ENCODE peak calls at places on chromosomes 1 and 21, in five cellular contexts. H is endothelial cell of umbilical vein, N is DMS153, D is memory B cell, S is cardiac muscle cell. X is an unnamed sample.

GRCh38 chr1:42777860-42778259 is 6.9 kb upstream of the TMEM269 start:
- DNase-seq in D (no peak), H (peak; percentile 54), S (peak; percentile 49), N (peak; percentile 19), X (no peak)

GRCh38 chr1:20366766-20367602 is 76.3 kb downstream of the VWA5B1 start:
- DNase-seq in N (peak; percentile 42), S (peak; percentile 53), H (peak; percentile 18), D (no peak), X (no peak)

GRCh38 chr21:46100020-46100419 is 2.1 kb downstream of the COL6A2 start:
- DNase-seq in N (no peak), D (no peak), S (no peak), H (no peak), X (no peak)

GRCh38 chr1:87121732-87122163 is 206.9 kb upstream of the LMO4 start:
- DNase-seq in N (no peak), H (no peak), D (no peak), S (no peak), X (no peak)

GRCh38 chr1:115166531-115167091 is 77.3 kb upstream of the TSPAN2 start:
- DNase-seq in N (no peak), D (no peak), H (peak; percentile 39), S (no peak), X (no peak)

GRCh38 chr1:20031836-20032235 is 38.2 kb upstream of the PLA2G5 start:
- DNase-seq in H (no peak), N (no peak), D (no peak), S (no peak), X (no peak)

GRCh38 chr1:28365864-28366263 is 3.7 kb upstream of the PHACTR4 start:
- DNase-seq in S (no peak), N (peak; percentile 83), H (no peak), D (no peak), X (no peak)

GRCh38 chr1:239979469-239979868 is 112.2 kb upstream of the FMN2 start:
- DNase-seq in S (no peak), N (no peak), H (no peak), D (no peak), X (no peak)

GRCh38 chr1:9730096-9730901 is 78.8 kb downstream of the PIK3CD start:
- DNase-seq in N (no peak), H (no peak), S (no peak), D (no peak), X (no peak)

GRCh38 chr1:22104074-22104473 is 38.8 kb downstream of the WNT4 start:
- DNase-seq in N (no peak), H (no peak), S (no peak), D (no peak), X (no peak)

GRCh38 chr1:212077028-212077427 is 41.5 kb downstream of the DTL start:
- DNase-seq in N (no peak), H (peak; percentile 18), D (no peak), S (no peak), X (no peak)

GRCh38 chr21:44949161-44950015 is 9.6 kb downstream of the SLX9 start:
- DNase-seq in S (peak; percentile 90), D (peak; percentile 80), N (no peak), H (peak; percentile 54), X (peak; percentile 68)

GRCh38 chr21:33332143-33332542 is 7.4 kb downstream of the IFNAR1 start:
- DNase-seq in S (no peak), N (no peak), D (no peak), H (no peak), X (no peak)

GRCh38 chr1:86704972-86705632 is 726 bp downstream of the SH3GLB1 start:
- DNase-seq in S (peak; percentile 61), D (peak; percentile 21), N (peak; percentile 29), H (peak; percentile 79), X (no peak)

GRCh38 chr1:226586650-226587443 is 38.3 kb downstream of the STUM start:
- DNase-seq in H (no peak), S (no peak), D (no peak), N (no peak), X (no peak)

GRCh38 chr1:109290998-109291397 is 8.1 kb upstream of the PSRC1 start:
- DNase-seq in N (no peak), S (peak; percentile 74), H (no peak), D (no peak), X (no peak)

GRCh38 chr21:28538987-28539622 is 453.6 kb downstream of the LTN1 start:
- DNase-seq in D (no peak), H (peak; percentile 88), N (no peak), S (no peak), X (no peak)

GRCh38 chr1:110070282-110070967 is at the start of gene ALX3:
- DNase-seq in S (peak; percentile 18), H (no peak), D (no peak), N (no peak), X (no peak)

GRCh38 chr1:19665456-19666138 is 922 bp downstream of the HTR6 start:
- DNase-seq in H (no peak), S (no peak), N (no peak), D (no peak), X (no peak)

GRCh38 chr1:177825276-177825903 is 144.5 kb downstream of the SEC16B start:
- DNase-seq in D (no peak), H (no peak), N (no peak), S (no peak), X (no peak)

GRCh38 chr1:98963359-98963758 is 41.3 kb downstream of the PLPPR5 start:
- DNase-seq in H (no peak), D (no peak), N (no peak), S (no peak), X (no peak)

GRCh38 chr21:15061284-15061683 is 3.5 kb downstream of the NRIP1 start:
- DNase-seq in D (no peak), S (no peak), H (peak; percentile 26), N (no peak), X (no peak)

GRCh38 chr1:231507476-231508355 is 20.8 kb upstream of the TSNAX start:
- DNase-seq in D (no peak), S (no peak), H (no peak), N (no peak), X (no peak)

GRCh38 chr1:3349161-3349967 is 105.1 kb upstream of the ARHGEF16 start:
- DNase-seq in H (no peak), D (no peak), N (no peak), S (peak; percentile 96), X (no peak)

GRCh38 chr1:182257369-182258063 is 134.1 kb downstream of the GLUL start:
- DNase-seq in S (peak; percentile 31), D (no peak), H (no peak), N (no peak), X (no peak)

GRCh38 chr21:41163086-41163485 is 4.9 kb upstream of the BACE2 start:
- DNase-seq in D (no peak), S (no peak), N (no peak), H (no peak), X (no peak)

GRCh38 chr1:212161231-212161781 is 123.9 kb upstream of the PPP2R5A start:
- DNase-seq in D (no peak), N (no peak), H (peak; percentile 24), S (no peak), X (no peak)

GRCh38 chr1:230686747-230687146 is 27.2 kb downstream of the AGT start:
- DNase-seq in S (no peak), H (no peak), D (no peak), N (no peak), X (no peak)

GRCh38 chr1:1960480-1961196 is 41.6 kb upstream of the TMEM52 start:
- DNase-seq in H (no peak), S (no peak), N (no peak), D (no peak), X (no peak)

GRCh38 chr1:155001688-155002474 is 721 bp upstream of the ZBTB7B start:
- DNase-seq in N (peak; percentile 99), D (peak; percentile 98), H (peak; percentile 99), S (peak; percentile 99), X (peak; percentile 98)

GRCh38 chr1:27522860-27523665 is 33.1 kb upstream of the WASF2 start:
- DNase-seq in N (peak; percentile 55), H (peak; percentile 31), D (no peak), S (peak; percentile 69), X (no peak)

GRCh38 chr1:44002606-44003157 is 11.3 kb downstream of the CCDC24 start:
- DNase-seq in D (no peak), S (no peak), H (no peak), N (no peak), X (no peak)

GRCh38 chr21:41863439-41863740 is 15.8 kb downstream of the PRDM15 start:
- DNase-seq in N (no peak), D (no peak), H (no peak), S (no peak), X (no peak)

GRCh38 chr1:201468844-201469644 is at the start of gene PHLDA3:
- DNase-seq in N (peak; percentile 28), D (no peak), H (peak; percentile 86), S (peak; percentile 93), X (no peak)

GRCh38 chr1:54980046-54980527 is 341 bp upstream of the TMEM61 start:
- DNase-seq in S (no peak), D (no peak), N (no peak), H (no peak), X (no peak)

X was measured in stimulated activated naive B cell treated with anti-CD40 and anti-IgM and Interleukin-4, amounts not matched to agents 10 μg/mL and 1 μg/mL and 100 μg/mL, for 72 hours.